ENCODE peak calls at places on chromosomes 4 and X, in five cellular contexts. Q is GM13976, T is NCI-H1105, P is AG09319, M is activated T-cell treated with anti-CD3 and anti-CD28 coated beads for 24 hours. W is an unnamed sample.

GRCh38 chr4:71004281-71004851 is 10.9 kb downstream of the DCK start:
- DNase-seq in Q (no peak), T (no peak), P (no peak), M (no peak), W (no peak)

GRCh38 chrX:11530621-11531020 is 135.1 kb downstream of the ARHGAP6 start:
- DNase-seq in Q (no peak), T (no peak), P (no peak), M (no peak), W (no peak)

GRCh38 chr4:5456296-5456845 is 252.0 kb downstream of the EVC2 start:
- DNase-seq in Q (no peak), T (no peak), P (no peak), M (no peak), W (no peak)

GRCh38 chr4:825063-825968 is 613 bp downstream of the CPLX1 start:
- DNase-seq in Q (peak; percentile 74), T (no peak), P (no peak), M (no peak), W (no peak)

GRCh38 chr4:148452970-148453369 is 10.8 kb upstream of the NR3C2 start:
- DNase-seq in Q (no peak), T (no peak), P (no peak), M (no peak), W (no peak)

GRCh38 chr4:41744572-41745291 is 3.8 kb downstream of the PHOX2B start:
- DNase-seq in Q (no peak), T (no peak), P (no peak), M (no peak), W (no peak)

GRCh38 chr4:10013722-10014121 is 7.6 kb downstream of the SLC2A9 start:
- DNase-seq in Q (peak; percentile 63), T (peak; percentile 11), P (no peak), M (peak; percentile 4), W (no peak)

GRCh38 chrX:54891573-54891972 is 29.1 kb upstream of the TRO start:
- DNase-seq in Q (peak; percentile 28), T (peak; percentile 4), P (peak; percentile 4), M (peak; percentile 25), W (no peak)

GRCh38 chr4:184960505-184960971 is 57.8 kb upstream of the HELT start:
- DNase-seq in Q (no peak), T (no peak), P (no peak), M (no peak), W (no peak)

GRCh38 chr4:2914220-2915126 is 48.7 kb downstream of the NOP14 start:
- DNase-seq in Q (peak; percentile 58), T (no peak), P (no peak), M (no peak), W (no peak)

GRCh38 chrX:132412208-132412607 is 76.6 kb downstream of the MBNL3 start:
- DNase-seq in Q (no peak), T (no peak), P (no peak), M (no peak), W (no peak)

GRCh38 chr4:80255374-80256095 is 10.9 kb upstream of the FGF5 start:
- DNase-seq in Q (no peak), T (no peak), P (no peak), M (no peak), W (no peak)

GRCh38 chr4:43458293-43458692 is 565.8 kb downstream of the GRXCR1 start:
- DNase-seq in Q (no peak), T (no peak), P (no peak), M (no peak), W (no peak)

GRCh38 chr4:83855044-83855443 is 319.1 kb downstream of the GPAT3 start:
- DNase-seq in Q (no peak), T (no peak), P (peak; percentile 28), M (no peak), W (no peak)

GRCh38 chr4:67700119-67700873 is 659 bp downstream of the UBA6 start:
- DNase-seq in Q (peak; percentile 54), T (no peak), P (no peak), M (no peak), W (no peak)

GRCh38 chr4:13535118-13535517 is 9.2 kb downstream of the NKX3-2 start:
- DNase-seq in Q (no peak), T (no peak), P (no peak), M (no peak), W (no peak)

GRCh38 chr4:118967393-118967792 is 78.7 kb downstream of the SYNPO2 start:
- DNase-seq in Q (no peak), T (no peak), P (peak; percentile 29), M (no peak), W (no peak)

W was measured in ascending aorta.